ENCODE peak calls at places on chromosomes 5 and 9, in five cellular contexts. G is HCT116, R is AG09309, B is Panc1, W is cardiac muscle cell. Y is an unnamed sample.

GRCh38 chr5:12683249-12683648 is 779.0 kb upstream of the CTNND2 start:
- DNase-seq in G (no peak), R (no peak), B (no peak), W (no peak), Y (no peak)

GRCh38 chr5:139181835-139182452 is 16.2 kb downstream of the SIL1 start:
- DNase-seq in G (peak), R (no peak), B (peak), W (no peak), Y (no peak)

GRCh38 chr9:96068511-96068910 is 193.0 kb downstream of the ERCC6L2 start:
- DNase-seq in G (no peak), R (no peak), B (no peak), W (no peak), Y (peak)

GRCh38 chr5:180625791-180626660 is 23.4 kb downstream of the FLT4 start:
- DNase-seq in G (no peak), R (no peak), B (no peak), W (no peak), Y (no peak)

GRCh38 chr9:76369583-76369982 is 24.6 kb downstream of the RFK start:
- DNase-seq in G (no peak), R (no peak), B (no peak), W (peak), Y (no peak)

GRCh38 chr5:173633304-173633703 is 16.9 kb upstream of the BOD1 start:
- DNase-seq in G (no peak), R (no peak), B (no peak), W (no peak), Y (no peak)

GRCh38 chr9:127574089-127574921 is 37.8 kb upstream of the STXBP1 start:
- DNase-seq in G (no peak), R (no peak), B (no peak), W (no peak), Y (peak)

GRCh38 chr5:142000709-142001484 is 11.9 kb downstream of the GNPDA1 start:
- DNase-seq in G (no peak), R (no peak), B (no peak), W (peak), Y (no peak)

GRCh38 chr5:171152382-171152781 is 156.7 kb upstream of the TLX3 start:
- DNase-seq in G (peak), R (peak), B (no peak), W (no peak), Y (peak)

GRCh38 chr5:93062548-93062947 is 518.5 kb downstream of the NR2F1-AS1 start:
- DNase-seq in G (no peak), R (no peak), B (no peak), W (peak), Y (no peak)

GRCh38 chr5:127754259-127754658 is 51.1 kb downstream of the CCDC192 start:
- DNase-seq in G (no peak), R (no peak), B (no peak), W (no peak), Y (peak)

GRCh38 chr9:88072831-88073365 is 65.4 kb downstream of the SPATA31C2 start:
- DNase-seq in G (no peak), R (no peak), B (no peak), W (no peak), Y (no peak)

GRCh38 chr5:118554241-118554640 is 434.1 kb downstream of the DTWD2 start:
- DNase-seq in G (no peak), R (no peak), B (no peak), W (no peak), Y (no peak)

GRCh38 chr9:114619205-114619758 is 8.2 kb downstream of the TMEM268 start:
- DNase-seq in G (no peak), R (no peak), B (no peak), W (no peak), Y (peak)

GRCh38 chr9:99181621-99182020 is 40.1 kb downstream of the ALG2 start:
- DNase-seq in G (no peak), R (no peak), B (no peak), W (no peak), Y (no peak)

GRCh38 chr5:159602434-159602833 is 272.1 kb upstream of the IL12B start:
- DNase-seq in G (no peak), R (no peak), B (no peak), W (no peak), Y (no peak)

GRCh38 chr5:142922223-142922952 is 152.2 kb downstream of the ARHGAP26 start:
- DNase-seq in G (no peak), R (peak), B (peak), W (peak), Y (no peak)

DNA sequence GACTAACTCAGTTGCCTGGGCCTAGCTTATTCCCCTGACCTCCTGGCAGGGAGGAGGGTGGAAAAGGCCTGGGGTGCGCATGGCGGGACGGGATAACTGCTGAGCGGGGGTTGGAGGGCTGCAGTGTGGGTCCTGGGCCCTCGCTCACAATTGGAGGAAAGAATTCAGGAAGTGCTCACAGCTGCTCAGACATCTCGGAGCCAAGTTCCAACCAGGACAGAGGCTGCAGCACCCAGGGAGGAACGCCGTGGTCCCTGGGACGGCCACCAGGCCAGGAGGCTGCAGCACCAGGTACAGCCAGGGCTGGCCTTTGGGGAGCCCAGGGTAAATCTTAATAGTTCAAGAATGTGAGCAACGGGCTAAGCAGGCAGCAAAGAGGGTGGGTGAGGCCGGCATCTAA is at the start of gene SPAAR:
- DNase-seq in G (no peak), R (no peak), B (no peak), W (no peak), Y (no peak)
- H3K4me3 ChIP-seq in G (peak), R (no peak), B (no peak), W (no peak), Y (no peak)

GRCh38 chr9:108889649-108890067 is 27.6 kb downstream of the ACTL7A start:
- DNase-seq in G (peak), R (peak), B (no peak), W (peak), Y (no peak)
- TF ChIP-seq CTCF in G (peak), R (no peak), B (peak), W (peak), Y (peak)

GRCh38 chr9:33418090-33418489 is 15.7 kb upstream of the AQP7 start:
- DNase-seq in G (no peak), R (no peak), B (no peak), W (no peak), Y (no peak)
- H3K4me3 ChIP-seq in G (no peak), R (no peak), B (no peak), W (no peak), Y (no peak)

DNA sequence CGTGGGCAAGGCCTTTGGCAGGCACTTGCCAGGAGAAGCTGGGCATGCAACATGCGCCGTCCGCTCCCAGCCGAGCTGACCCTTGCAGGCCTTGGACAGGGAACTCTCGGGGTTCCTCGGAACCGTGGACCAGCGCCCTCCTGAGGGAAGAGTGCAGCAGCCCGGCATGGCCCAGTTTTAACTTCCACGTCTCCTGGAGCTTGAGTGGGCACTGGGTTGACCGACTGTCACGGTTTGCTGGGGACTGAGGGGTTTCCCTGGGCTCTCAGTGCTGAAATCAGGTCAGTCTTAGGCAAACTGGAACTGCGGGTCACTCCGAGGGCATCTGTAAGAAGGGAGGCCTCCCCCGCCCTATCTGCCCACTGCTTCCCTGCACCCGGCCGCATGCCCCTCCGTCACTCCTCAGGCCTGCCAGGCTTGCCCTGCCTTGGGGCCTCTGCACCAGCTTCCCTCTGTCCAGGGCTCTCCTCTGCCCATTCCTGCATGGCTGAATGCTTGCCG is 87.0 kb upstream of the PHYKPL start:
- DNase-seq in G (no peak), R (no peak), B (no peak), W (no peak), Y (no peak)
- TF ChIP-seq CTCF in G (no peak), R (no peak), B (no peak), W (no peak), Y (no peak)

GRCh38 chr5:88944751-88945507 is 61.9 kb upstream of the MEF2C start:
- DNase-seq in G (no peak), R (no peak), B (no peak), W (no peak), Y (no peak)

GRCh38 chr5:88940712-88941111 is 57.7 kb upstream of the MEF2C start:
- DNase-seq in G (no peak), R (no peak), B (no peak), W (no peak), Y (no peak)

GRCh38 chr5:88941581-88941980 is 58.6 kb upstream of the MEF2C start:
- DNase-seq in G (no peak), R (no peak), B (no peak), W (no peak), Y (no peak)

GRCh38 chr5:88939300-88939699 is 56.3 kb upstream of the MEF2C start:
- DNase-seq in G (no peak), R (no peak), B (no peak), W (no peak), Y (no peak)

GRCh38 chr5:88942967-88943291 is 59.9 kb upstream of the MEF2C start:
- DNase-seq in G (no peak), R (no peak), B (no peak), W (no peak), Y (no peak)
- H3K4me3 ChIP-seq in G (no peak), R (no peak), B (no peak), W (no peak), Y (no peak)

Y was measured in LNCaP clone FGC.